ENCODE peak calls at places on chromosomes 7 and 10, in five cellular contexts. E is GM10248; B is activated CD8-positive, alpha-beta memory T cell treated with anti-CD3 and anti-CD28 coated beads for 48 hours; A is HuH-7.5; G is M059J. P is an unnamed sample.

GRCh38 chr7:91064938-91065337 is 199.3 kb upstream of the FZD1 start:
- DNase-seq in G (no peak), E (no peak), A (no peak), B (no peak), P (no peak)

GRCh38 chr7:116949941-116950801 is 3.1 kb upstream of the ST7 start:
- DNase-seq in B (no peak), G (peak; percentile 24), E (no peak), A (no peak), P (no peak)

GRCh38 chr10:99926925-99927718 is 82.6 kb downstream of the DNMBP start:
- DNase-seq in G (peak; percentile 87), B (no peak), A (no peak), E (no peak), P (peak; percentile 40)

GRCh38 chr10:46094931-46095755 is 49.1 kb upstream of the MSMB start:
- DNase-seq in A (no peak), G (no peak), B (no peak), E (no peak), P (no peak)

GRCh38 chr7:47418910-47419309 is 163.0 kb downstream of the TNS3 start:
- DNase-seq in B (no peak), A (no peak), E (no peak), G (peak; percentile 66), P (no peak)

GRCh38 chr10:86960003-86960862 is 1.8 kb downstream of the SNCG start:
- DNase-seq in G (peak; percentile 48), B (no peak), E (peak; percentile 86), A (peak; percentile 77), P (peak; percentile 71)

GRCh38 chr10:101558206-101558605 is 29.9 kb downstream of the POLL start:
- DNase-seq in G (no peak), B (no peak), A (no peak), E (no peak), P (no peak)

GRCh38 chr10:104387130-104387888 is 33.7 kb downstream of the CFAP58 start:
- DNase-seq in G (no peak), E (no peak), B (no peak), A (no peak), P (no peak)

GRCh38 chr7:143046334-143046935 is 5.7 kb upstream of the OR6V1 start:
- DNase-seq in A (no peak), E (no peak), B (no peak), G (no peak), P (no peak)

GRCh38 chr7:86844608-86845007 is 200.9 kb downstream of the GRM3 start:
- DNase-seq in B (no peak), E (no peak), A (no peak), G (no peak), P (no peak)

GRCh38 chr10:57169597-57169996 is 808.5 kb upstream of the ZWINT start:
- DNase-seq in G (no peak), A (no peak), B (no peak), E (no peak), P (no peak)

GRCh38 chr7:107712025-107712424 is 31.9 kb upstream of the CBLL1 start:
- DNase-seq in B (no peak), G (no peak), E (no peak), A (no peak), P (no peak)

GRCh38 chr10:57262908-57263307 is 901.8 kb upstream of the ZWINT start:
- DNase-seq in B (no peak), E (no peak), G (no peak), A (no peak), P (no peak)

GRCh38 chr7:104838537-104839299 is 175.3 kb upstream of the KMT2E start:
- DNase-seq in A (no peak), E (no peak), G (no peak), B (no peak), P (no peak)

GRCh38 chr7:45574521-45575500 is 643 bp downstream of the ADCY1 start:
- DNase-seq in E (peak; percentile 55), G (peak; percentile 27), B (no peak), A (peak; percentile 89), P (peak; percentile 44)

GRCh38 chr7:130219086-130219620 is 11.5 kb downstream of the SSMEM1 start:
- DNase-seq in B (no peak), A (no peak), G (no peak), E (no peak), P (no peak)

GRCh38 chr10:73810358-73810734 is 1.1 kb downstream of the NDST2 start:
- DNase-seq in B (no peak), G (no peak), E (no peak), A (no peak), P (no peak)

GRCh38 chr10:99733366-99733765 is 1.3 kb downstream of the CUTC start:
- DNase-seq in G (no peak), A (no peak), E (no peak), B (no peak), P (no peak)

GRCh38 chr7:91310829-91311460 is 46.7 kb downstream of the FZD1 start:
- DNase-seq in B (no peak), A (no peak), E (no peak), G (peak; percentile 31), P (peak; percentile 31)

GRCh38 chr7:135774284-135774683 is 25.7 kb upstream of the FAM180A start:
- DNase-seq in A (no peak), B (no peak), E (no peak), G (peak; percentile 96), P (peak; percentile 61)

GRCh38 chr10:78756604-78757442 is 311.9 kb upstream of the ZMIZ1 start:
- DNase-seq in E (peak; percentile 33), A (peak; percentile 71), G (peak; percentile 94), B (no peak), P (peak; percentile 100)

GRCh38 chr7:97499204-97499603 is 232.7 kb upstream of the TAC1 start:
- DNase-seq in B (no peak), A (peak; percentile 25), E (peak; percentile 40), G (peak; percentile 33), P (peak; percentile 37)

GRCh38 chr10:47113907-47114500 is 186.0 kb upstream of the GDF10 start:
- DNase-seq in E (no peak), G (no peak), B (no peak), A (no peak), P (no peak)

GRCh38 chr7:1064581-1064980 is 20.2 kb downstream of the GPR146 start:
- DNase-seq in A (no peak), B (no peak), E (no peak), G (no peak), P (no peak)

GRCh38 chr7:82506208-82506607 is 62.6 kb upstream of the CACNA2D1 start:
- DNase-seq in G (no peak), B (no peak), E (no peak), A (no peak), P (no peak)

GRCh38 chr7:77458786-77459185 is 42.6 kb upstream of the GSAP start:
- DNase-seq in E (no peak), G (no peak), B (no peak), A (no peak), P (no peak)

GRCh38 chr10:44858988-44859387 is 52.1 kb upstream of the TMEM72 start:
- DNase-seq in A (no peak), E (no peak), G (no peak), B (no peak), P (peak; percentile 35)

P was measured in PC-3.